ENCODE peak calls at places on chromosome 15, in eight cellular contexts. C is NCI-H2081; A is GM23338; S is hepatic stellate cell; W is psoas muscle; L is stimulated activated CD8-positive, alpha-beta memory T cell treated with anti-CD3 and anti-CD28 coated beads, Interleukin-12 subunit alpha, Interleukin-12 subunit beta, amount 100 ng/mL, for 1 hour; Q is cardiac fibroblast; Y is breast epithelium. I is an unnamed sample.

GRCh38 chr15:31815411-31816155 is 214.7 kb upstream of the CHRNA7 start:
- DNase-seq in Y (no peak), S (no peak), C (no peak), Q (no peak), L (no peak), A (no peak), W (no peak), I (no peak)

GRCh38 chr15:23014394-23015000 is 24.9 kb downstream of the TUBGCP5 start:
- DNase-seq in A (no peak), Q (no peak), S (no peak), W (no peak), L (no peak), Y (no peak), C (no peak), I (no peak)

GRCh38 chr15:36175781-36176211 is 403.6 kb upstream of the CDIN1 start:
- DNase-seq in C (no peak), L (no peak), Q (no peak), Y (no peak), W (no peak), A (no peak), S (no peak), I (no peak)

GRCh38 chr15:42726114-42726513 is 10.8 kb downstream of the CDAN1 start:
- DNase-seq in W (no peak), C (peak), Q (no peak), S (no peak), A (no peak), Y (no peak), L (no peak), I (no peak)

GRCh38 chr15:28885630-28886430 is at the start of gene APBA2:
- DNase-seq in Y (no peak), S (peak), C (peak), W (no peak), L (no peak), A (peak), Q (peak), I (no peak)

GRCh38 chr15:29102911-29103824 is 166.5 kb downstream of the NSMCE3 start:
- DNase-seq in W (peak), Y (no peak), Q (peak), S (peak), A (peak), L (no peak), C (no peak), I (no peak)

GRCh38 chr15:78147566-78147965 is 1.6 kb upstream of the IDH3A start:
- DNase-seq in Y (no peak), C (no peak), A (no peak), W (peak), Q (no peak), L (no peak), S (no peak), I (no peak)

GRCh38 chr15:62558640-62559039 is 393.6 kb upstream of the C2CD4B start:
- DNase-seq in Q (no peak), L (no peak), W (no peak), S (no peak), A (peak), Y (no peak), C (no peak), I (no peak)

GRCh38 chr15:53401503-53401902 is 358.0 kb downstream of the WDR72 start:
- DNase-seq in C (no peak), A (no peak), L (no peak), Y (no peak), W (no peak), S (no peak), Q (no peak), I (no peak)

GRCh38 chr15:51312132-51312531 is 26.3 kb downstream of the CYP19A1 start:
- DNase-seq in Y (no peak), Q (peak), S (no peak), L (no peak), W (no peak), A (no peak), C (peak), I (no peak)

GRCh38 chr15:81239190-81239589 is 42.5 kb downstream of the IL16 start:
- DNase-seq in L (no peak), Q (peak), Y (no peak), S (no peak), A (no peak), C (no peak), W (no peak), I (no peak)

GRCh38 chr15:85330941-85331588 is 49.3 kb upstream of the AKAP13 start:
- DNase-seq in W (peak), S (peak), A (peak), Q (peak), C (peak), L (peak), Y (peak), I (peak)

GRCh38 chr15:72782993-72783562 is 480 bp downstream of the ADPGK start:
- DNase-seq in W (peak), Y (peak), Q (peak), A (peak), C (no peak), S (peak), L (no peak), I (no peak)

GRCh38 chr15:71328453-71328852 is 213.2 kb downstream of the THSD4 start:
- DNase-seq in A (no peak), L (no peak), S (no peak), Y (no peak), Q (no peak), C (no peak), W (no peak), I (no peak)

GRCh38 chr15:89627256-89627970 is 27.9 kb downstream of the KIF7 start:
- DNase-seq in Y (no peak), A (no peak), L (no peak), W (no peak), Q (no peak), C (no peak), S (no peak), I (no peak)

GRCh38 chr15:70095387-70096214 is 2.1 kb downstream of the TLE3 start:
- DNase-seq in C (no peak), Q (no peak), S (peak), Y (no peak), L (no peak), W (peak), A (peak), I (no peak)

GRCh38 chr15:59616390-59616789 is 4.8 kb downstream of the GCNT3 start:
- DNase-seq in C (peak), Y (no peak), W (no peak), A (peak), L (no peak), S (no peak), Q (no peak), I (no peak)

GRCh38 chr15:100602822-100603393 is 519 bp downstream of the ASB7 start:
- DNase-seq in Q (peak), L (no peak), Y (peak), W (no peak), A (peak), S (no peak), C (no peak), I (no peak)

GRCh38 chr15:31051646-31052045 is 49.9 kb downstream of the TRPM1 start:
- DNase-seq in S (no peak), C (no peak), Q (no peak), A (no peak), W (no peak), Y (no peak), L (no peak), I (no peak)

GRCh38 chr15:45763170-45763869 is 128.5 kb downstream of the SQOR start:
- DNase-seq in A (no peak), W (no peak), Y (no peak), C (peak), S (no peak), Q (no peak), L (no peak), I (no peak)

GRCh38 chr15:77186518-77187095 is 115.7 kb upstream of the TSPAN3 start:
- DNase-seq in C (peak), L (no peak), A (peak), Y (no peak), S (no peak), Q (peak), W (no peak), I (no peak)

GRCh38 chr15:96183020-96183926 is 147.2 kb upstream of the NR2F2 start:
- DNase-seq in Q (no peak), S (no peak), A (no peak), Y (no peak), L (no peak), C (no peak), W (no peak), I (no peak)